ENCODE peak calls at places on chromosomes 5 and 9, in nine cellular contexts. U, D, R, A, M, K, L, Y and F are unnamed samples.
A peak's percentile ranks its signal among the peaks of the same experiment; 100 is the strongest.

GRCh38 chr9:86534572-86535258 is 180.5 kb upstream of the TUT7 start:
- DNase-seq in L (peak; percentile 87), A (no peak), R (no peak), U (no peak), K (no peak), D (no peak), Y (no peak), M (no peak), F (no peak)

GRCh38 chr9:122986010-122986409 is 45.2 kb downstream of the RABGAP1 start:
- DNase-seq in R (no peak), K (no peak), L (no peak), U (no peak), A (no peak), Y (no peak), M (no peak), D (no peak), F (no peak)

GRCh38 chr5:143401253-143401845 is 2.1 kb downstream of the NR3C1 start:
- DNase-seq in K (no peak), L (no peak), D (no peak), U (no peak), A (no peak), Y (no peak), M (no peak), R (no peak), F (no peak)

GRCh38 chr9:18890372-18890771 is 142.6 kb downstream of the SAXO1 start:
- DNase-seq in U (no peak), D (no peak), R (no peak), L (peak; percentile 70), A (no peak), K (no peak), M (no peak), Y (no peak), F (no peak)

GRCh38 chr9:115158666-115159481 is 40.9 kb upstream of the TNC start:
- DNase-seq in D (no peak), Y (no peak), K (no peak), U (no peak), M (no peak), L (peak; percentile 37), R (no peak), A (no peak), F (no peak)

GRCh38 chr5:60929024-60929423 is 15.8 kb downstream of the ERCC8 start:
- DNase-seq in K (no peak), D (no peak), Y (no peak), A (no peak), L (peak; percentile 17), R (no peak), U (no peak), M (no peak), F (no peak)

GRCh38 chr5:57176350-57176857 is 2.5 kb downstream of the GPBP1 start:
- DNase-seq in A (no peak), Y (no peak), R (no peak), L (peak; percentile 70), M (no peak), U (no peak), K (no peak), D (no peak), F (no peak)

GRCh38 chr9:136311433-136312375 is 7.8 kb upstream of the CCDC187 start:
- DNase-seq in A (no peak), M (no peak), U (no peak), Y (peak; percentile 83), D (no peak), R (no peak), K (no peak), L (no peak), F (no peak)